ENCODE peak calls at places on chromosomes 5 and 9, in nine cellular contexts. T is K562, D is IMR-90, Q is left lung, Z is neuronal stem cell, R is psoas muscle, S is neural progenitor cell, B is small intestine, M is HCT116. F is an unnamed sample.
A peak's percentile ranks its signal among the peaks of the same experiment; 100 is the strongest.

GRCh38 chr5:54090495-54091084 is 219.8 kb downstream of the ARL15 start:
- DNase-seq in T (peak; percentile 67), D (peak; percentile 85), Q (no peak), Z (no peak), R (no peak), S (no peak), B (no peak), M (peak; percentile 15), F (no peak)

GRCh38 chr9:106350777-106351176 is 512.2 kb upstream of the ZNF462 start:
- DNase-seq in T (no peak), D (no peak), Q (no peak), Z (no peak), R (no peak), S (no peak), B (no peak), M (no peak), F (no peak)

GRCh38 chr5:158382473-158382872 is 523.5 kb upstream of the CLINT1 start:
- DNase-seq in T (no peak), D (peak; percentile 97), Q (peak; percentile 85), Z (no peak), R (peak; percentile 70), S (no peak), B (no peak), M (peak; percentile 29), F (no peak)

GRCh38 chr9:12703996-12704395 is 10.8 kb downstream of the TYRP1 start:
- DNase-seq in T (no peak), D (peak; percentile 12), Q (no peak), Z (no peak), R (no peak), S (no peak), B (no peak), M (no peak), F (no peak)

GRCh38 chr5:32109236-32109635 is 64.9 kb downstream of the GOLPH3 start:
- DNase-seq in T (no peak), D (peak; percentile 20), Q (no peak), Z (no peak), R (no peak), S (no peak), B (no peak), M (no peak), F (no peak)

GRCh38 chr5:40679998-40680681 is 425 bp downstream of the PTGER4 start:
- DNase-seq in T (no peak), D (no peak), Q (peak; percentile 50), Z (no peak), R (no peak), S (peak; percentile 29), B (peak; percentile 45), M (no peak), F (no peak)

GRCh38 chr9:68991457-68991856 is 22.5 kb downstream of the PRKACG start:
- DNase-seq in T (no peak), D (no peak), Q (no peak), Z (no peak), R (no peak), S (no peak), B (no peak), M (no peak), F (no peak)

GRCh38 chr9:27590636-27591035 is 17.4 kb upstream of the C9orf72 start:
- DNase-seq in T (no peak), D (peak; percentile 13), Q (no peak), Z (no peak), R (no peak), S (no peak), B (no peak), M (no peak), F (no peak)

GRCh38 chr9:129486496-129487306 is 134.2 kb downstream of the C9orf50 start:
- DNase-seq in T (no peak), D (peak; percentile 57), Q (no peak), Z (no peak), R (peak; percentile 86), S (peak; percentile 29), B (no peak), M (no peak), F (no peak)

GRCh38 chr9:16925426-16925825 is 55.0 kb upstream of the BNC2 start:
- DNase-seq in T (no peak), D (peak; percentile 63), Q (no peak), Z (no peak), R (no peak), S (no peak), B (no peak), M (no peak), F (no peak)

GRCh38 chr5:100900142-100900795 is 2.8 kb downstream of the ST8SIA4 start:
- DNase-seq in T (no peak), D (no peak), Q (peak; percentile 62), Z (peak; percentile 27), R (peak; percentile 56), S (peak; percentile 44), B (peak; percentile 23), M (no peak), F (peak; percentile 23)

GRCh38 chr9:14245901-14246525 is 67.9 kb downstream of the NFIB start:
- DNase-seq in T (no peak), D (peak; percentile 51), Q (no peak), Z (no peak), R (no peak), S (no peak), B (no peak), M (no peak), F (no peak)

GRCh38 chr9:133837644-133838597 is 99.8 kb upstream of the SARDH start:
- DNase-seq in T (no peak), D (no peak), Q (no peak), Z (peak; percentile 45), R (no peak), S (peak; percentile 80), B (peak; percentile 66), M (no peak), F (no peak)

GRCh38 chr5:79225026-79225425 is 10.9 kb upstream of the JMY start:
- DNase-seq in T (no peak), D (peak; percentile 82), Q (no peak), Z (no peak), R (no peak), S (no peak), B (no peak), M (no peak), F (no peak)

GRCh38 chr5:135246923-135247795 is 151.9 kb downstream of the MACROH2A1 start:
- DNase-seq in T (peak; percentile 59), D (peak; percentile 98), Q (peak; percentile 51), Z (no peak), R (no peak), S (no peak), B (no peak), M (peak; percentile 79), F (no peak)

GRCh38 chr9:9003184-9003583 is 1203.6 kb upstream of the DMAC1 start:
- DNase-seq in T (no peak), D (no peak), Q (no peak), Z (peak; percentile 8), R (no peak), S (peak; percentile 52), B (no peak), M (no peak), F (no peak)

GRCh38 chr5:62569466-62569865 is 9.2 kb upstream of the LRRC70 start:
- DNase-seq in T (no peak), D (no peak), Q (no peak), Z (no peak), R (no peak), S (no peak), B (no peak), M (no peak), F (no peak)

GRCh38 chr9:105976257-105976656 is 281.9 kb downstream of the TMEM38B start:
- DNase-seq in T (no peak), D (no peak), Q (no peak), Z (no peak), R (no peak), S (no peak), B (no peak), M (no peak), F (no peak)

DNA sequence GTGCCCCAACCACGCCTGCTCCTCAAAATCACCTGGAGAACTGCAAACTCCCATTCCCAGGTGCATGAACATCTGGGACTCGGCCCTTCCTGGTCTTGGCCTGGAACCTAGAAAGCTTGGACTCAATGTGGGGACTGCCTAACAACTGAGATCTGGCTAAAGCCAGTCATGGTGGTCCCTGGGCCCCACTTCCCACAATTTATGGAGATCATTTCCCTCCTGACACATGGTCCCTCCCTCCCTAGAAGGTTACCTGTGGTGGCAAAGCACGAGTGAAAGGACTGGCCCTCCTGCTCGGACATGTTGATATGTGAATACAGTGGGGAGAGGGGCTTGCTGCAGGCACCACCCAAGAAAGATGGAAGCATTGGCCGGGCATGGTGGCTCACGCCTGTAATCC is 18.8 kb downstream of the BICD2 start:
- DNase-seq in T (no peak), D (no peak), Q (no peak), Z (no peak), R (no peak), S (no peak), B (no peak), M (no peak), F (no peak)
- H3K4me1 ChIP-seq in T (peaks cover 43% of the 10 kb centered on the region), D (peaks cover 36% of the 10 kb centered on the region), Q (peaks cover 76% of the 10 kb centered on the region), Z (peaks cover 18% of the 10 kb centered on the region), R (peaks cover 61% of the 10 kb centered on the region), S (peaks cover 13% of the 10 kb centered on the region), B (peaks cover 2% of the 10 kb centered on the region), M (peaks cover 19% of the 10 kb centered on the region), F (peaks cover 38% of the 10 kb centered on the region)

GRCh38 chr5:140800816-140801493 is at the start of gene PCDHA3:
- DNase-seq in T (no peak), D (peak; percentile 1), Q (no peak), Z (no peak), R (no peak), S (no peak), B (no peak), M (no peak), F (no peak)
- H3K4me3 ChIP-seq in T (no peak within 1 kb of the TSS), D (peak within 1 kb of the TSS; percentile 36), Q (no peak within 1 kb of the TSS), Z (peak within 1 kb of the TSS; percentile 50), R (peak within 1 kb of the TSS; percentile 35), S (no peak within 1 kb of the TSS), B (no peak within 1 kb of the TSS), M (no peak within 1 kb of the TSS), F (no peak within 1 kb of the TSS)

DNA sequence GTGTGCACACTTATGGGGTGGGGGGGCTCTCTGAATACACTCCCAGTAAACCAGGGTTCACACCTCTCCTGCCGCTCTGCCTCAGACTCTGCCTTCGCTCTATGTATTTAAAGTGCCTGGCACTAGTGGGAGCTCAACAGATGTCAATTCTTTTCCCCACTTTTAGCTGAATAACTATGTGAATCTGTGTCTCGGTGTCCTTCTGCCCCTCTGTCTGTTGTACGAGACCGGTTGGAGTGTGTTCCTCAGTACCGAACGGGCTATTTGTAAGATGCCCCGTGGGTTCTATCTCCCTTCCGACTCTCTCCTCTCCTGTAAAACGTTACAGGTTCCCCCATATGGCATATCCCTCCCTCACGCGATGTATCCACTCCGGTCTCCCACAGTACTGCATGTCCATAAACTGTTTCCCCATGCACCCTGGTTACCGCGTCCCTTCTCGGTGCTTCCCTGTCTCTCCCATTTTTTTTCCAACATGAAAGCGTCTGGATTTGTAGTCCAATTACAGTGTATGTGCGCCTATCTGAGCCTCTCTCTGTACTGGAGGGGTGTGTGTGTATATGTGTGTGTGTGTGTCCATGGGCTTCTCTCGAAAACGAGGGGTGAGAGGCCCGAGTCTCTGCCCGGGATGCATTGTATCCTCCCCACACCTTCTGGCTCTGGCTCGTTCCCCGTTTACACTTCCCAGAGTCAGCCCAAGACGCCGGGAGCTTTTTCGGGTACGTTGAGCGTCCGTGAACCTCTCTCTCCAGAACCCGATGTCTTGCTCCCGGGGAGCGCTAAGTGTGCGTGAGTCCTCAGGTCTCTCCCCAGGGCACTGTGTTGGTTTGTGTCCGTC is 1.5 kb downstream of the ELL2 start:
- DNase-seq in T (no peak), D (peak; percentile 34), Q (no peak), Z (no peak), R (no peak), S (peak; percentile 11), B (peak; percentile 59), M (no peak), F (peak; percentile 11)
- H3K4me1 ChIP-seq in T (peaks cover 31% of the 10 kb centered on the region), D (peaks cover 3% of the 10 kb centered on the region), Q (peaks cover 52% of the 10 kb centered on the region), Z (peaks cover 23% of the 10 kb centered on the region), R (peaks cover 35% of the 10 kb centered on the region), S (peaks cover 33% of the 10 kb centered on the region), B (peaks cover 13% of the 10 kb centered on the region), M (peaks cover 21% of the 10 kb centered on the region), F (peaks cover 12% of the 10 kb centered on the region)

GRCh38 chr5:94872526-94872925 is 254.1 kb downstream of the SLF1 start:
- DNase-seq in T (no peak), D (no peak), Q (no peak), Z (no peak), R (no peak), S (no peak), B (no peak), M (no peak), F (no peak)
- H3K4me3 ChIP-seq in T (no peak overlapping the region), D (no peak overlapping the region), Q (no peak overlapping the region), Z (no peak overlapping the region), R (no peak overlapping the region), S (no peak overlapping the region), B (no peak overlapping the region), M (no peak overlapping the region), F (no peak overlapping the region)